ENCODE peak calls at places on chromosomes 7 and 10, in five cellular contexts. Z is CD8-positive, alpha-beta memory T cell; V is activated effector memory CD4-positive, alpha-beta T cell treated with anti-CD3 and anti-CD28 coated beads, Interleukin-2, amount 50 U/mL, for 16 hours; G is NCI-H460; L is coronary artery. M is an unnamed sample.

GRCh38 chr10:76190871-76191270 is 759.4 kb downstream of the LRMDA start:
- DNase-seq in L (no peak), G (no peak), Z (no peak), V (no peak), M (no peak)

GRCh38 chr10:95742529-95742884 is 13.5 kb upstream of the ENTPD1 start:
- DNase-seq in V (no peak), L (no peak), Z (no peak), G (no peak), M (no peak)

GRCh38 chr7:55526770-55527169 is 45.5 kb downstream of the VOPP1 start:
- DNase-seq in L (no peak), Z (no peak), G (no peak), V (no peak), M (no peak)

GRCh38 chr10:103044942-103045489 is 126.9 kb downstream of the CNNM2 start:
- DNase-seq in Z (no peak), V (no peak), L (no peak), G (no peak), M (no peak)

GRCh38 chr7:24697416-24697815 is 59.8 kb downstream of the GSDME start:
- DNase-seq in L (no peak), V (no peak), Z (no peak), G (no peak), M (no peak)

GRCh38 chr7:2715341-2716231 is 27.6 kb downstream of the AMZ1 start:
- DNase-seq in V (peak; percentile 79), G (no peak), Z (no peak), L (no peak), M (no peak)

GRCh38 chr7:44622342-44623151 is 16.1 kb downstream of the OGDH start:
- DNase-seq in G (no peak), L (no peak), V (peak; percentile 79), Z (no peak), M (no peak)

GRCh38 chr7:66950763-66951162 is 29.7 kb downstream of the TMEM248 start:
- DNase-seq in L (no peak), Z (no peak), V (no peak), G (no peak), M (no peak)

GRCh38 chr10:78847486-78847885 is 221.3 kb upstream of the ZMIZ1 start:
- DNase-seq in L (no peak), G (no peak), V (no peak), Z (no peak), M (no peak)

GRCh38 chr10:50545846-50546245 is 77.9 kb downstream of the SGMS1 start:
- DNase-seq in Z (no peak), L (no peak), G (no peak), V (no peak), M (no peak)

GRCh38 chr7:30459591-30460245 is 18.9 kb downstream of the NOD1 start:
- DNase-seq in Z (no peak), V (no peak), G (peak; percentile 45), L (no peak), M (peak; percentile 82)

GRCh38 chr7:10484767-10485166 is 488.9 kb upstream of the PHF14 start:
- DNase-seq in L (no peak), V (no peak), G (no peak), Z (no peak), M (no peak)

GRCh38 chr7:128398016-128398840 is 11.6 kb downstream of the IMPDH1 start:
- DNase-seq in L (no peak), Z (peak; percentile 38), G (peak; percentile 43), V (peak; percentile 80), M (peak; percentile 84)

GRCh38 chr7:64872809-64873500 is 30.1 kb upstream of the ZNF273 start:
- DNase-seq in V (peak; percentile 47), Z (no peak), G (no peak), L (no peak), M (no peak)

GRCh38 chr10:78528749-78529204 is 495.1 kb downstream of the RPS24 start:
- DNase-seq in G (no peak), V (no peak), L (peak; percentile 28), Z (no peak), M (peak; percentile 27)

GRCh38 chr10:96858038-96858705 is 26.1 kb downstream of the LCOR start:
- DNase-seq in Z (no peak), G (no peak), L (no peak), V (no peak), M (no peak)

GRCh38 chr10:64115913-64116643 is 594.9 kb downstream of the REEP3 start:
- DNase-seq in G (peak; percentile 18), L (no peak), Z (no peak), V (no peak), M (no peak)

GRCh38 chr10:1475095-1475583 is 262.2 kb downstream of the ADARB2 start:
- DNase-seq in Z (no peak), V (no peak), G (no peak), L (no peak), M (no peak)

GRCh38 chr7:135285547-135285946 is 51.9 kb downstream of the STRA8 start:
- DNase-seq in L (no peak), G (no peak), Z (no peak), V (no peak), M (no peak)

GRCh38 chr7:97019710-97020109 is 4.9 kb downstream of the DLX5 start:
- DNase-seq in G (no peak), V (no peak), Z (no peak), L (no peak), M (no peak)

GRCh38 chr7:16353226-16353625 is 68.1 kb downstream of the CRPPA start:
- DNase-seq in Z (no peak), G (no peak), V (no peak), L (no peak), M (no peak)

GRCh38 chr10:74799840-74800239 is 26.6 kb upstream of the KAT6B start:
- DNase-seq in V (no peak), G (peak; percentile 86), L (no peak), Z (no peak), M (no peak)

GRCh38 chr7:94154858-94155257 is 150.7 kb upstream of the BET1 start:
- DNase-seq in G (no peak), V (no peak), Z (no peak), L (no peak), M (no peak)

GRCh38 chr10:76303682-76304316 is 872.4 kb downstream of the LRMDA start:
- DNase-seq in L (no peak), G (peak; percentile 49), V (no peak), Z (no peak), M (peak; percentile 75)

GRCh38 chr10:32983333-32983909 is 25.4 kb upstream of the ITGB1 start:
- DNase-seq in V (peak; percentile 69), Z (peak; percentile 33), G (peak; percentile 67), L (no peak), M (no peak)

GRCh38 chr10:125187238-125188194 is 27.2 kb upstream of the CTBP2 start:
- DNase-seq in G (no peak), V (no peak), Z (no peak), L (peak; percentile 57), M (no peak)

GRCh38 chr10:25467861-25468260 is 293.1 kb downstream of the GPR158 start:
- DNase-seq in Z (no peak), V (no peak), G (no peak), L (no peak), M (no peak)

GRCh38 chr7:1920266-1920681 is 250.2 kb downstream of the ELFN1 start:
- DNase-seq in Z (peak; percentile 14), L (no peak), G (no peak), V (peak; percentile 77), M (no peak)

GRCh38 chr10:90919683-90920574 is 958 bp downstream of the ANKRD1 start:
- DNase-seq in Z (no peak), L (no peak), G (no peak), V (no peak), M (no peak)

M was measured in sciatic nerve.